ENCODE peak calls at places on chromosomes 4 and X, in four cellular contexts. B, D, U and K are unnamed samples.

GRCh38 chr4:37685726-37686372 is 327 bp downstream of the RELL1 start:
- DNase-seq in B (peak), D (no peak), U (no peak), K (peak)

GRCh38 chrX:153861147-153861546 is 24.8 kb downstream of the L1CAM start:
- DNase-seq in B (no peak), D (no peak), U (no peak), K (no peak)

GRCh38 chr4:67520141-67520540 is 25.2 kb downstream of the CENPC start:
- DNase-seq in B (no peak), D (no peak), U (no peak), K (no peak)

GRCh38 chrX:133985164-133986007 is at the start of gene GPC3:
- DNase-seq in B (peak), D (peak), U (no peak), K (no peak)

GRCh38 chrX:13077168-13077567 is 32.7 kb upstream of the FAM9C start:
- DNase-seq in B (no peak), D (no peak), U (peak), K (peak)

GRCh38 chrX:154735695-154736393 is 15.0 kb downstream of the GAB3 start:
- DNase-seq in B (no peak), D (peak), U (peak), K (peak)

GRCh38 chr4:163693211-163693610 is 198.7 kb downstream of the TMA16 start:
- DNase-seq in B (no peak), D (no peak), U (peak), K (peak)

GRCh38 chr4:124710911-124711310 is 1.6 kb downstream of the ANKRD50 start:
- DNase-seq in B (no peak), D (peak), U (peak), K (peak)

GRCh38 chr4:76982638-76983579 is 33.4 kb downstream of the SEPTIN11 start:
- DNase-seq in B (no peak), D (no peak), U (peak), K (peak)

GRCh38 chr4:80138556-80139538 is 58.5 kb upstream of the PRDM8 start:
- DNase-seq in B (no peak), D (peak), U (peak), K (peak)

GRCh38 chr4:8342651-8343050 is 73.1 kb downstream of the HTRA3 start:
- DNase-seq in B (peak), D (no peak), U (no peak), K (no peak)
- TF ChIP-seq CTCF in B (no peak), D (no peak), U (no peak), K (no peak)

GRCh38 chrX:23904096-23904495 is 3.6 kb downstream of the APOO start:
- DNase-seq in B (no peak), D (peak), U (peak), K (no peak)

GRCh38 chrX:23907106-23907495 is 637 bp downstream of the APOO start:
- DNase-seq in B (no peak), D (no peak), U (no peak), K (no peak)

GRCh38 chrX:23911436-23911835 is 3.6 kb downstream of the CXorf58 start:
- DNase-seq in B (no peak), D (no peak), U (no peak), K (no peak)

GRCh38 chrX:23907496-23908218 is at the start of the genes APOO and CXorf58:
- DNase-seq in B (peak), D (peak), U (peak), K (peak)

GRCh38 chrX:23908219-23909003 is 605 bp downstream of the CXorf58 start:
- DNase-seq in B (peak), D (no peak), U (no peak), K (no peak)
- TF ChIP-seq CTCF in B (peak), D (peak), U (peak), K (peak)

GRCh38 chr4:38728651-38729141 is 54.1 kb downstream of the TLR10 start:
- DNase-seq in B (no peak), D (peak), U (no peak), K (no peak)
- TF ChIP-seq CTCF in B (no peak), D (peak), U (no peak), K (no peak)

GRCh38 chr4:13821522-13821921 is 194.0 kb upstream of the BOD1L1 start:
- DNase-seq in B (no peak), D (no peak), U (no peak), K (no peak)
- TF ChIP-seq CTCF in B (no peak), D (no peak), U (no peak), K (no peak)

GRCh38 chr4:149690726-149691125 is 124.9 kb downstream of the IQCM start:
- DNase-seq in B (no peak), D (no peak), U (no peak), K (no peak)
- TF ChIP-seq CTCF in B (peak), D (peak), U (no peak), K (peak)

DNA sequence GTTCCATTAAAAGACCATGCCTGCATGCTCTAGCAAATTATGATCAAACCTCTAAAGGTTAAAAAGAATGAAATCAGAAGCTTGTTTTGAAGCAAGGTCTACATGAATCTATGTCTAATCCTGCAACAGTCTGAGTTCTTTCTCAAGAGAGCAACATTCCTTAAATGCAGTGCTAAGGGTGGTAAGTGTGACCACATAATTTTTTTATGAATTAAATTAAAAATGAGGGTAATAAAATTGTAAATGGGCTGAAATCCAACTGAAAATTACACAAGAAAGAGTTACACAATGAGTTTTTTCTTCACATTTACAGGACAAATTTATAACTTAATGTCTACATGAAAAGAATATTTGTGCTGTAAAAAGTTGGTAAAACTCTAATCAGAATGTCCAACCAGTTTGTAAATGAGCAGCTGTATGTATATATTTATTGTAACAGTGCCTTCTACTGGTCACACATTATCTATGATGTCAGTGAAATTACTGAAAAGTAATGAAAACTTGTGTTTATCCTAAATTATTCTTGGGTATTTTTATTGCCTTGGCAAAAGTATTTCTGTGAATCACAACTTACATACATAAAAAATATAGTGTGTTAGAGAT is 336.3 kb upstream of the PITX2 start:
- DNase-seq in B (no peak), D (no peak), U (peak), K (peak)
- TF ChIP-seq CTCF in B (no peak), D (peak), U (peak), K (peak)

DNA sequence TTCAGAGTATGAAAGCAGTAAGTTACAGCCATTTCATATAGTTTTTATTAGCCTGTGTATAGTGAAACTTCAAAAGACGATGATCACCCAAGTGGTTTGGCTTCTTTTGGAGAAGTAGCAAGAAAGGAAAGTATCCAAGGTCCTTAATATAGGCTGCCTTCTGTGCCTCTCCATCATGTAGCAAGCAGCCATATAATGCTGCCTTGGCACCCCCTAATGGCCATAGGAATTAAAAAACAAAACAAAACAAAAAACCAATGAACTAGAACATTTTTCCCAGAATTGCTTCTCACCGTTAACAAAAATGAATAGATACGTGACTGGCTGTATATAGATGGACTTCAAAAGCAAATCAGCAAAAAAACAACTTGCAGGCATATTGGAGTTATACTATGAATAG is 18.9 kb downstream of the LAMP2 start:
- DNase-seq in B (no peak), D (peak), U (peak), K (no peak)
- TF ChIP-seq CTCF in B (no peak), D (peak), U (no peak), K (no peak)

DNA sequence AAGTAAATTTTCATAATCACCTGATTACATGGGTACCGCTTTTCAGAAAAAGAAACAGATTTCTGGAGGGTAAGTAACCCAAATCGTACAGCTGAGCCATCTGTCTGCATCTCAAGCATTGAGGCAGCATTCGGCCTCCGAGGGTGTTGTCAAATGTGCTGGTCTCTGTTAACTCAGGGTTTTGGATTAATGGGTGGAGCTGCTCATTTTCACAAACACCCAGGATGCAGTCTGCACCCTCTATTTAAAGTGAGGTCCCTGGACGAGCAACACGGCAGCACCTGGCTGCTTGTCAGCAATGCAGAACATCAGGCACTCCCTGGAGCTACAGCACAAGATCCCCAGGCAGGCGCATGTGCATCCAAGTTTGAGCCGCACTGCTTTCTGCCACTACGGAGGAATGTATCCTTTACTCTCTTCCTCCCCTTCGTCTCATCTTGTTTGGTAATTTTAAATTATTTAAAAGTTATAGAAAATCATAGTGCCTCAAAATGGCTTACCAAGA is 24.7 kb upstream of the NAP1L5 start:
- DNase-seq in B (no peak), D (no peak), U (no peak), K (no peak)
- TF ChIP-seq CTCF in B (no peak), D (no peak), U (no peak), K (no peak)

GRCh38 chr4:17117746-17118145 is 219.3 kb upstream of the LDB2 start:
- DNase-seq in B (no peak), D (no peak), U (no peak), K (no peak)

GRCh38 chr4:17124767-17125166 is 226.3 kb upstream of the LDB2 start:
- DNase-seq in B (no peak), D (no peak), U (no peak), K (no peak)

GRCh38 chr4:17126306-17126978 is 228.0 kb upstream of the LDB2 start:
- DNase-seq in B (no peak), D (no peak), U (peak), K (no peak)

GRCh38 chr4:17115546-17115945 is 217.1 kb upstream of the LDB2 start:
- DNase-seq in B (no peak), D (no peak), U (no peak), K (no peak)

GRCh38 chr4:17120761-17121160 is 222.3 kb upstream of the LDB2 start:
- DNase-seq in B (no peak), D (no peak), U (peak), K (peak)
- TF ChIP-seq CTCF in B (no peak), D (no peak), U (no peak), K (no peak)

GRCh38 chrX:81280148-81280547 is 78.2 kb downstream of the SH3BGRL start:
- DNase-seq in B (peak), D (no peak), U (no peak), K (no peak)
- TF ChIP-seq CTCF in B (peak), D (no peak), U (no peak), K (no peak)